ENCODE peak calls at places on chromosomes 5 and 9, in five cellular contexts. V is endothelial cell of umbilical vein, C is A549, Z is HepG2, D is H1. W is an unnamed sample.

GRCh38 chr9:91162784-91163440 is 198.8 kb downstream of the AUH start:
- DNase-seq in V (no peak), D (no peak), Z (no peak), C (no peak), W (no peak)

GRCh38 chr5:113171520-113171919 is 194.9 kb downstream of the DCP2 start:
- DNase-seq in Z (no peak), D (no peak), V (no peak), C (no peak), W (no peak)

GRCh38 chr9:13674926-13675637 is 395.6 kb upstream of the MPDZ start:
- DNase-seq in D (no peak), C (no peak), V (no peak), Z (no peak), W (no peak)

GRCh38 chr9:89677696-89678393 is 73.0 kb downstream of the GADD45G start:
- DNase-seq in V (no peak), C (no peak), Z (no peak), D (peak), W (peak)

GRCh38 chr9:115891929-115892328 is 261.7 kb upstream of the PAPPA start:
- DNase-seq in D (no peak), C (no peak), Z (no peak), V (no peak), W (no peak)

GRCh38 chr5:79495311-79495710 is 18.6 kb downstream of the HOMER1 start:
- DNase-seq in D (no peak), Z (peak), C (no peak), V (no peak), W (no peak)

GRCh38 chr5:158967566-158967965 is 132.2 kb downstream of the EBF1 start:
- DNase-seq in V (no peak), C (no peak), Z (no peak), D (no peak), W (no peak)

GRCh38 chr9:138053321-138053868 is 175.8 kb downstream of the CACNA1B start:
- DNase-seq in C (no peak), Z (no peak), D (no peak), V (no peak), W (peak)

GRCh38 chr5:147464211-147464610 is 45.7 kb downstream of the DPYSL3 start:
- DNase-seq in V (peak), Z (peak), C (no peak), D (no peak), W (peak)

DNA sequence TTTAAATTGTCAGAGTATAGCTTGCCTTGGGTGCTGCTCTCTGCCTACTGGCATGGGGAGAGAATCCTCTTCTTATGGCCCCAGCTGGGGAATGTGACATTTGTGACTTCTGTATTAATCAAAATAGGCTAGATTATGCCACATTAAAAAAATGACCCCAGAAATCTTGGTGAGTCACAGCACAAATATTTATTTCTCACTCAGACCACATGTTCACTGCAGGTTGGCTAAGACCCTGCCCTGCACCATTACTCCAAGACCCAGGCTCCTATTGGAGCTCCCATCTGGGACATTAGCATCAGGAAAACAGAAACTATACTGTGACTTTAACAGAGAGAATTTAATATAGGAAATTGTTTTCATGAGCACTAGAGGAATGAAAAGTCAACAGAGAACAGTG is 16.6 kb upstream of the WHRN start:
- DNase-seq in D (no peak), V (no peak), C (no peak), Z (no peak), W (no peak)
- TF ChIP-seq JUN in D (no peak), V (no peak), C (no peak), Z (no peak), W (no peak)

DNA sequence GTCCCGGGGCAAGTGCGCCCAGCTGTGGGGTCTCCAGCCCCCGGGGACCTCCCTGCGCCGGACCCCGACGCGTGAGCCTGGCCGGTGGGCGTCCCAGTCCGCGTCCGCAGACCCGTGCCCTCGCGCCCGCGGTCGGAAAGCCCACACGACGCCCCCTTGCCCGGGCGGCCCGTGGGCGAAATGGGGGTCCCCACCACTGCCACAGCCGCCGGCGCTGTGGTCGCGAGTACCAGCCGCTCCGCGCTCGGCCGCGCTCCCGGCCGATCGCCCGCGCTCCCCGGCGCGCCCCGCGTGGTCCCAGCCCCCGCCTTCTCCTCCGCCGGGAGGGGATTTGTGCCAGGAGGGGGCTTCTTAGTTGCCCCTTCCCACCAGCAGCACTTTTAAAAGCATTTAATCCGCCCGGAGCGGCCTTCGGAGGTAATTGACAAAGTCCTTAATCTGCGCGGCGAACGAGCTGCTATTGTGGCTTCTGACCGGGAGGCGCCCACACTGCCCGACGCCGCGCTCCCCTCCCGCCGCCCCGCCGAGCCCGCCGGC is 426 bp upstream of the FIBCD1 start:
- DNase-seq in Z (no peak), C (no peak), V (no peak), D (no peak), W (peak)
- TF ChIP-seq JUN in Z (no peak), C (no peak), V (no peak), D (no peak), W (no peak)

GRCh38 chr9:131706608-131706970 is 33.3 kb downstream of the RAPGEF1 start:
- DNase-seq in D (no peak), V (no peak), Z (peak), C (no peak), W (no peak)

GRCh38 chr9:131707050-131707449 is 32.8 kb downstream of the RAPGEF1 start:
- DNase-seq in V (no peak), D (no peak), C (no peak), Z (no peak), W (no peak)

GRCh38 chr9:131709741-131710499 is 30.0 kb downstream of the RAPGEF1 start:
- DNase-seq in Z (no peak), C (no peak), V (peak), D (no peak), W (no peak)

GRCh38 chr9:131708613-131709002 is 31.3 kb downstream of the RAPGEF1 start:
- DNase-seq in V (no peak), Z (no peak), D (no peak), C (no peak), W (no peak)

GRCh38 chr9:131707677-131708612 is 31.9 kb downstream of the RAPGEF1 start:
- DNase-seq in D (no peak), V (peak), C (peak), Z (no peak), W (no peak)
- TF ChIP-seq JUN in D (no peak), V (no peak), C (no peak), Z (no peak), W (no peak)

DNA sequence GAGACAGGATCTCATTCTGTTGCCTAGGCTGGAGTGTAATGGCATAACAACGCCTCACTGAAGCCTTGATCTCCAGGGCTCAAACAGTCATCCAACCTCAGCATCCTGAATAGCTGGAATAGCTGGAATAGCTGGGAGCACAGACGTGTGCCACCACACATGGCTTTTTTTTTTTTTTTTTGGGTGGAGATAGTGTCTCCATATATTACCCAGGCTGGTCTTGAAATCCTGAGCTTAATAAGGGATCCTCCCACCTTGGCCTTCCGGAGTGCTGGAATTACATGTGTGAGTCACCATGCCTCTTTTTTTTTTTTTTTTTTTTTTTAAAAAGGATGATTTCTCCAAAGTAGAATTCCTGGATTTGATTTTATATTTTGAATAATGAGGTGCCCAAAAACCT is 60.7 kb downstream of the NSD1 start:
- DNase-seq in V (peak), Z (peak), D (peak), C (peak), W (no peak)
- TF ChIP-seq JUN in V (peak), Z (no peak), D (no peak), C (no peak), W (no peak)

GRCh38 chr5:172180936-172181335 is 7.1 kb downstream of the STK10 start:
- DNase-seq in C (no peak), Z (no peak), V (no peak), D (no peak), W (no peak)

GRCh38 chr5:172178301-172179031 is 9.6 kb downstream of the STK10 start:
- DNase-seq in V (no peak), Z (no peak), C (no peak), D (no peak), W (no peak)

GRCh38 chr5:172182291-172182690 is 5.7 kb downstream of the STK10 start:
- DNase-seq in Z (no peak), D (no peak), V (no peak), C (no peak), W (no peak)

GRCh38 chr5:172177232-172177631 is 10.8 kb downstream of the STK10 start:
- DNase-seq in Z (no peak), C (no peak), D (no peak), V (no peak), W (no peak)

DNA sequence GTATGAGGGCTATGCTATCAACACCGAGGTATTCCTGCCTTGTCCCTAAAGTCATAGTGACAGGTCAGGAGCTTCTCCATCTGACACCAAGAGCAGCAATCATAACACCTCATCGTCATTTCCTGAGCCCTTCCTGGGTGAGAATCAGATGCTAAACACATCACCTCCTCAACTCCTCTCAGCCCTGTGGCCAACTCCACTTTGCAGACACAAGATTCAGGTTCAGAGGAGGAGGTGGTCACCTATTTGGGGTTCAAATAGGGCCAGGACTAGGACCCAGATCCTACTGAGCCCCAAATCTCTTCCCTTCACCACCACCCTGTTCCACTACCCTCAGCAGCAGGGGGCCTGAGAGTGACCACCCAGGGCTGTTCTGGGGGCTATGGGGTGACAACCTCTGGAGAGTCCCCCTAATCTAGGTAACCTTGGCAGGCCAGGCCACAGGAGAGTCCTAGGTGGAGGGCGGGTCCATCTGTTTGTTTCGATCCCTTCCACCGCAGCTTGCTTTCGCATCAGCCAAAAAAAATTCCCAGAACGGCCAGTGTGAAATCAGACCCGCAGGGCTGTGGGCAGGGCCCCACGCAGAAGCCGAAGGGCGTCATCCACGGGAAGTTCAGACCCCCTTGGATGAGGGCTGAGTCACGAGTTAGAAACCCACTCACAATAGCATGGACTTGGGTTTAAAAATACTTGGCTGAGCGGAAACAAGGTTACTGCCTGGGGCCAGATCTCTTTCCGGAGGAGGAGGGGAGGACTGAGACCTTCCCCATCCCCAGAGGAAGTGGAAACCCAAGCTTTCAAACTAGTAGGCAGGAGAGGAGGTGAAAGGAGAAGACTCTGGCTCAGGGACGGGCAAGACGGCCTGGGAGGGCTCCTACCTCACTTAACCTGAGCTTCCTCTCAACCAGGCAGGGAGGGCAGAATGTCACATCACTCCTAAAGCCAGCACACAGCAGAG is 8.7 kb downstream of the STK10 start:
- DNase-seq in C (no peak), V (peak), D (no peak), Z (no peak), W (no peak)
- TF ChIP-seq JUN in C (no peak), V (peak), D (no peak), Z (no peak), W (no peak)

DNA sequence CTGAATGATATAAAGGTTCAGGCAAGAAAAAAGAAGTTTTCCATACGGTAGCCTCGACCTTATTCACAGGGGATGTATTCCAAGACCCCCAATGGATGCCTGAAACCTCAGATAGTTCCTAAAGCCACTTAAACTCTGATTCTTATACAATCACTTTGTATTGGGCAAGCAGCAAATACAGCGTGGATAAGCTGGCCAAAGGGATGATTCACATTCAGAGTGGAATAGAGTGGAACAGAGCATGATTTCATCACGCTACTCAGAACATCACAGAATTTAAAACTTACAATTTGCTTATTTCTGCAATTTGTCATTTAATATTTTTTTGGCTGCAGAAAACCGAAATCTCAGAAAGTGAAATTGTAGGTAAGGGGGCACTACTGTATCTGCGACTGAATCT is 40.5 kb upstream of the CDH18 start:
- DNase-seq in V (no peak), Z (no peak), D (no peak), C (no peak), W (no peak)
- TF ChIP-seq JUN in V (no peak), Z (no peak), D (no peak), C (no peak), W (no peak)

DNA sequence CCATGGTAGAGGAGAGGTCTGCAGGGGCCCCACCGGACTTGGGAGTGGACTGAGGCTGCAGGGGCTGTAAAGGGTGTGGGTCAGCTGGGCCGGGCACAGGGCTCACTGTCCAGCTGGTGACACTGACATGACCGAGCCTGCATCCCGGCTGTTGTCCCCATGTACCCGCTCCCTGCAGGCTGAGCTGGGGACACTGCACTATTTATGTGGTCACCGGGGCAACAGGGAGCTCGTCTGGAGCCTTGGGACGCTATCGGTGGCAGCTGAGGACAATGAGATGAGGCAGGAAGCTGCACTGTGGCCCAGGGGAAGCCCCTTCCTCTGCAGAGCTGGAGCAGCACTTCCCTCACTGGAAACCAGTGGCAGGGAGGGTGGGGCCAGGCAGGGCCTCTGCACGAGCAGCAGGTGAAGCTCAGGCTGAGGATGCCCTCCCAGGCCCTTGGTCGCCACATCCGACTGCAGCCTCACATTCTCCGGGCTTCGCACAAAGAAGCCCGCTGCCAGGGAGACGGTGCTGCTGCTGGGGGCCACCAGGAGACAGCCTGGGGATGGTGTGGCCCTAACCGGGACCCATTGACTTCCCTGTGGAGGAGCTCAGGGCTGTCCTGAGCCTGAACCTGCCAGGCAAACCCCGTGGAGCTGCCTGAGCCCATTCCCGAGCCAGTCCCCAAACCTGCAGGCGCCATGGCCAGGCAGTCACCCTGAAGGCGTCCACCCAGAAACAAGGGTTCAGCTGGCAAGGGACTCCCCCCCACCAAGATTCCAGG is 26.4 kb downstream of the ZDHHC11B start:
- DNase-seq in D (no peak), Z (peak), V (no peak), C (no peak), W (peak)
- TF ChIP-seq JUN in D (no peak), Z (no peak), V (no peak), C (no peak), W (no peak)

W was measured in WTC11.